ENCODE peak calls at places on chromosomes 13 and 19, in ten cellular contexts. L is NB4; G is neural crest cell; V is NCI-H1417; N is esophagus squamous epithelium; X is EH; S is T-helper 17 cell; C is stimulated activated CD8-positive, alpha-beta memory T cell treated with anti-CD3 and anti-CD28 coated beads, Interleukin-7, amount 100 ng/mL, for 1 hour; J is body of pancreas; K is uterus. A is an unnamed sample.

GRCh38 chr13:29522044-29522685 is 73.3 kb downstream of the SLC7A1 start:
- DNase-seq in L (peak), G (no peak), V (no peak), N (no peak), X (peak), S (no peak), C (no peak), J (no peak), K (peak), A (no peak)

GRCh38 chr19:9370747-9371619 is 8.2 kb downstream of the ZNF177 start:
- DNase-seq in L (no peak), G (no peak), V (no peak), N (no peak), X (no peak), S (no peak), C (no peak), J (no peak), K (no peak), A (no peak)

GRCh38 chr13:77616027-77616426 is 80.5 kb downstream of the SCEL start:
- DNase-seq in L (no peak), G (no peak), V (no peak), N (no peak), X (no peak), S (no peak), C (no peak), J (no peak), K (no peak), A (no peak)

GRCh38 chr19:48695743-48696352 is at the start of gene FUT2:
- DNase-seq in L (no peak), G (no peak), V (peak), N (no peak), X (no peak), S (no peak), C (no peak), J (peak), K (no peak), A (peak)

GRCh38 chr19:34482380-34483250 is 1.1 kb downstream of the WTIP start:
- DNase-seq in L (no peak), G (peak), V (no peak), N (no peak), X (peak), S (no peak), C (no peak), J (peak), K (no peak), A (no peak)

GRCh38 chr13:108346376-108346775 is 76.9 kb downstream of the TNFSF13B start:
- DNase-seq in L (no peak), G (no peak), V (no peak), N (no peak), X (no peak), S (no peak), C (no peak), J (no peak), K (no peak), A (peak)

GRCh38 chr19:16351133-16351809 is 26.6 kb downstream of the KLF2 start:
- DNase-seq in L (no peak), G (no peak), V (no peak), N (no peak), X (peak), S (no peak), C (no peak), J (no peak), K (no peak), A (peak)

GRCh38 chr13:48411281-48412099 is 1.4 kb downstream of the LPAR6 start:
- DNase-seq in L (peak), G (no peak), V (no peak), N (no peak), X (peak), S (no peak), C (no peak), J (no peak), K (no peak), A (no peak)

GRCh38 chr19:37986048-37986750 is 79.2 kb downstream of the SIPA1L3 start:
- DNase-seq in L (peak), G (no peak), V (no peak), N (no peak), X (no peak), S (no peak), C (no peak), J (no peak), K (no peak), A (no peak)

GRCh38 chr19:46608581-46609345 is 7.6 kb downstream of the CALM3 start:
- DNase-seq in L (no peak), G (no peak), V (no peak), N (no peak), X (no peak), S (no peak), C (no peak), J (no peak), K (no peak), A (no peak)

GRCh38 chr19:31519216-31519615 is 170.0 kb upstream of the TSHZ3 start:
- DNase-seq in L (no peak), G (no peak), V (no peak), N (no peak), X (no peak), S (no peak), C (no peak), J (no peak), K (no peak), A (no peak)

GRCh38 chr13:37561031-37561430 is 37.5 kb downstream of the POSTN start:
- DNase-seq in L (no peak), G (no peak), V (no peak), N (no peak), X (peak), S (no peak), C (no peak), J (no peak), K (no peak), A (no peak)

GRCh38 chr19:6264077-6264445 is 15.7 kb downstream of the MLLT1 start:
- DNase-seq in L (no peak), G (no peak), V (no peak), N (no peak), X (peak), S (no peak), C (no peak), J (no peak), K (no peak), A (no peak)

GRCh38 chr13:22690756-22691155 is 490.0 kb upstream of the SGCG start:
- DNase-seq in L (no peak), G (no peak), V (no peak), N (no peak), X (no peak), S (no peak), C (no peak), J (no peak), K (no peak), A (no peak)

GRCh38 chr13:83153833-83154232 is 728.4 kb downstream of the SLITRK1 start:
- DNase-seq in L (no peak), G (no peak), V (no peak), N (no peak), X (no peak), S (no peak), C (no peak), J (no peak), K (no peak), A (peak)

GRCh38 chr13:108249150-108249549 is 20.4 kb upstream of the TNFSF13B start:
- DNase-seq in L (no peak), G (no peak), V (no peak), N (no peak), X (no peak), S (no peak), C (no peak), J (no peak), K (no peak), A (no peak)

GRCh38 chr19:3781603-3782002 is 4.6 kb downstream of the MATK start:
- DNase-seq in L (no peak), G (no peak), V (no peak), N (no peak), X (no peak), S (no peak), C (no peak), J (no peak), K (no peak), A (no peak)

A was measured in DMS53.